ENCODE peak calls at places on chromosomes 5 and 9, in six cellular contexts. U is CD4-positive, alpha-beta T cell; R is mesothelial cell of epicardium; I is PC-3; G is GM20000; F is OCI-LY7. J is an unnamed sample.
A peak's percentile ranks its signal among the peaks of the same experiment; 100 is the strongest.

GRCh38 chr5:165209101-165209727 is 1703.8 kb downstream of the MAT2B start:
- DNase-seq in U (no peak), R (no peak), I (peak; percentile 53), G (peak; percentile 11), F (peak; percentile 16), J (no peak)

GRCh38 chr9:84371737-84372136 is 31.2 kb upstream of the SLC28A3 start:
- DNase-seq in U (no peak), R (no peak), I (peak; percentile 70), G (no peak), F (no peak), J (no peak)

GRCh38 chr9:3874472-3875370 is 348.9 kb upstream of the RFX3 start:
- DNase-seq in U (no peak), R (no peak), I (no peak), G (no peak), F (no peak), J (no peak)

GRCh38 chr9:5894237-5894959 is 3.7 kb downstream of the MLANA start:
- DNase-seq in U (no peak), R (no peak), I (no peak), G (no peak), F (no peak), J (no peak)

GRCh38 chr9:137813167-137813566 is 64.4 kb upstream of the CACNA1B start:
- DNase-seq in U (no peak), R (no peak), I (no peak), G (no peak), F (no peak), J (no peak)

GRCh38 chr5:15834596-15835245 is 334.7 kb downstream of the FBXL7 start:
- DNase-seq in U (no peak), R (no peak), I (peak; percentile 92), G (no peak), F (no peak), J (no peak)

GRCh38 chr5:83227611-83228010 is 150.3 kb downstream of the XRCC4 start:
- DNase-seq in U (no peak), R (no peak), I (no peak), G (no peak), F (no peak), J (no peak)

GRCh38 chr5:141515141-141515540 is 26.3 kb downstream of the PCDHGC5 start:
- DNase-seq in U (no peak), R (no peak), I (no peak), G (no peak), F (no peak), J (no peak)

GRCh38 chr5:31470608-31471007 is 61.3 kb downstream of the DROSHA start:
- DNase-seq in U (no peak), R (no peak), I (peak; percentile 16), G (no peak), F (no peak), J (no peak)

GRCh38 chr5:102865171-102865509 is 110.0 kb downstream of the PAM start:
- DNase-seq in U (no peak), R (no peak), I (no peak), G (no peak), F (no peak), J (no peak)

GRCh38 chr5:97553829-97554452 is 370.9 kb upstream of the RIOK2 start:
- DNase-seq in U (no peak), R (no peak), I (no peak), G (no peak), F (no peak), J (no peak)

GRCh38 chr9:124768275-124768674 is 2.8 kb downstream of the NR6A1 start:
- DNase-seq in U (no peak), R (no peak), I (no peak), G (no peak), F (no peak), J (no peak)
- TF ChIP-seq CTCF in U (no peak), R (no peak), I (no peak), G (no peak), F (no peak), J (no peak)

DNA sequence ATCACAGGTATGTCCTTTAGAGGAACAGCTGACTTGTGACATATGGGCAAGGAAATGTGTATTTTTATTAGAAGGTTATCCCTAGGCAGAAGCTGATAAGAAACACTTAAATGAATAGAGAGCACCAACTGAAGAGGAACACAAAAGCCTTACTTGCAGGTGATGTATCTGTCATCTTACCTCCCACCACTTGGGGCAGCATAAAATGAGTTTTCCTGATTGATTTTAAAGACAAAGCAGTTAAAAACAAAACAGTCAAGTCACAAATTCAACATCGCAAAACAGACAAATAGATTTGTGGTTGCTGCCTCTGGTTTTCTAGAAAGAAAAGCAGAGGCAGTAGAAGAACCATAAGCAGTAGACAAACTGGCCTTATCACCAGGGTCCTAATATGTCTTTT is 302.4 kb upstream of the ZNF462 start:
- DNase-seq in U (no peak), R (no peak), I (no peak), G (no peak), F (peak; percentile 6), J (no peak)
- TF ChIP-seq CTCF in U (no peak), R (peak; percentile 48), I (peak; percentile 52), G (no peak), F (peak; percentile 76), J (no peak)

GRCh38 chr5:68140763-68141162 is 74.8 kb upstream of the PIK3R1 start:
- DNase-seq in U (no peak), R (no peak), I (no peak), G (no peak), F (no peak), J (no peak)
- TF ChIP-seq CTCF in U (no peak), R (no peak), I (no peak), G (no peak), F (no peak), J (no peak)

GRCh38 chr9:95506692-95507455 is 9.9 kb downstream of the PTCH1 start:
- DNase-seq in U (peak; percentile 33), R (no peak), I (peak; percentile 25), G (peak; percentile 77), F (peak; percentile 64), J (peak; percentile 36)
- TF ChIP-seq CTCF in U (no peak), R (no peak), I (no peak), G (no peak), F (peak; percentile 3), J (no peak)

GRCh38 chr5:43068037-43068436 is 27.9 kb upstream of the ANXA2R start:
- DNase-seq in U (no peak), R (no peak), I (no peak), G (no peak), F (peak; percentile 18), J (no peak)
- TF ChIP-seq CTCF in U (no peak), R (no peak), I (no peak), G (no peak), F (no peak), J (no peak)

DNA sequence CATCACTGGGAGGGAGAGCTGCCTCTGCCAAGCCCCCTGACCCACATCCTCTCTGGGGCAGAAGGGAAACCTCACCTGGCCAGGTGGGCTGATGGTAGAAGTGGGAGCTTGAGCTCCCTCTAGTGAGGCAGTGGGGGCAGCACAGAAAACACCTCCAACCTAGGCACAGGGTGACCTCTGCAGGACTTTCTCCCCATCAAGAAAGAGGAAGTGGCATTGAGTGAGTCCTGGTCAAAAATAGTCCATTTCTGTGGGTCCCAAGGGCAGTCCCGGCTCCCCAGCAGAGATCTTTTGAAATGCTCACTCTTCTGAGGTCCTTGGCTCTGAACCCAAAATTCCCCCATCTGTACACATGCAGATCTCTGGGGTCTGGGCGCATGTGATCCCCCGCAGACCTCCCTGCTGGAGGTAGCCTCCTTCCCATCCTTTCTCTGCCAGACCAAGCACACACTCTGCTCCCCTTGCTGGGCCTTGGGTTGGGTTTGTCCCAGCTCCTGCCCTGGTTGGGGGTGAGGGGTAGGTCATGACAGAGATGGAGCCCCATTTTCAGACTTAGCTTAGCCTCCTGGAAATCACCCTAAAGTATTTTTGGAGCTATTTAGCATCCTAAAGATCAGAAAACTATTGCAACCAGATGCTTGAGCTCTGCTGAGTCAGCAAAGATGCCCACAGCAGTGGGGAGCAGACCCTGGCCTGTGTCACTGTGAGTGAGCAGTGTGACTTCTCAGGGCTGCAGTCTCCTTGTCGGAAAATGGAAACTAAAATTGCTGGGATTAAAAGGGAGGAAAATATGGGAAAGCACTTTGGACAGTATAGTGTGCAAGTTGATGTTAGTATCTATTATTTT is 41.6 kb upstream of the LCP2 start:
- DNase-seq in U (peak; percentile 61), R (no peak), I (no peak), G (peak; percentile 81), F (peak; percentile 64), J (peak; percentile 35)
- TF ChIP-seq CTCF in U (peak; percentile 98), R (no peak), I (no peak), G (peak; percentile 92), F (peak; percentile 81), J (peak; percentile 48)

GRCh38 chr9:93536874-93537273 is 39.5 kb upstream of the PHF2 start:
- DNase-seq in U (no peak), R (no peak), I (no peak), G (no peak), F (no peak), J (no peak)
- TF ChIP-seq CTCF in U (no peak), R (no peak), I (no peak), G (no peak), F (peak; percentile 16), J (no peak)

DNA sequence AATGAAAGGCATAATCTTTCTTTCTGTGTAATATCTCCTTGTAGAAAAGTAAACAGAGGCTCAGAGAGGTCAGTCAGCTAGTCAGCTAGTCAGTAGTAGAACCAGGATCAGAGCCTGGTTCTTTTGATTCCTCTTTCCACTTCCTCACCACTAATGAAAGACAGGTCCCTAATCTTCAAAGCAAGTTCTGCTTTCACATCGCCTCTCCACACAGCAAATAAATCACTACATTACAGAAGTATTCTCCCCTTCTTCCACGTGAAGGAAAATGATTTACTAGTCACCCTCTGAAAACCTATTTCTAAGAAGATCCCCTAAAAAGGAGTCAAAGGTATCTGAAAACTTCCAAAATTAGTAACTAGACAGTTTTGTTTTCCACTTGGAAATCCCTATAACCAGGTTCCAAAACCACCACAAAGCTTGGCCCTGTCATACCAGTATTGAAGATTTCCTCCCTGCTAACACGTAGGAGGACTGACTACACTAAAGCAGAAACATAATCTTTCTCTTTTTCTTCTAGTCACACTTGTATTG is 140.5 kb upstream of the TARS1 start:
- DNase-seq in U (no peak), R (no peak), I (no peak), G (peak; percentile 45), F (peak; percentile 63), J (no peak)
- TF ChIP-seq CTCF in U (no peak), R (no peak), I (peak; percentile 12), G (no peak), F (peak; percentile 5), J (no peak)